ENCODE peak calls at places on chromosomes 3 and 15, in ten cellular contexts. S, K, X, O, L, D, U, V, N and F are unnamed samples. For H3K4me1, the result is how much of the 10 kb centered on the place peaks cover.

GRCh38 chr15:59456114-59456513 is 18.1 kb downstream of the FAM81A start:
- DNase-seq in S (peak), K (no peak), X (no peak), O (no peak), L (no peak), D (no peak), U (peak), V (peak), N (no peak), F (peak)

GRCh38 chr3:3177861-3178497 is 1.5 kb downstream of the CRBN start:
- DNase-seq in S (no peak), K (peak), X (no peak), O (no peak), L (no peak), D (no peak), U (no peak), V (no peak), N (no peak), F (no peak)

GRCh38 chr3:173733029-173733652 is 335.6 kb downstream of the NLGN1 start:
- DNase-seq in S (peak), K (peak), X (no peak), O (no peak), L (peak), D (no peak), U (no peak), V (no peak), N (no peak), F (peak)

GRCh38 chr3:43817825-43818224 is 127.1 kb downstream of the ABHD5 start:
- DNase-seq in S (no peak), K (no peak), X (peak), O (no peak), L (no peak), D (no peak), U (no peak), V (no peak), N (no peak), F (no peak)

GRCh38 chr15:58932791-58933310 is 628 bp downstream of the SLTM start:
- DNase-seq in S (peak), K (no peak), X (no peak), O (peak), L (no peak), D (no peak), U (peak), V (no peak), N (no peak), F (peak)

GRCh38 chr15:43550527-43551363 is 33.3 kb downstream of the MAP1A start:
- DNase-seq in S (no peak), K (peak), X (no peak), O (no peak), L (no peak), D (no peak), U (no peak), V (no peak), N (no peak), F (no peak)

GRCh38 chr3:69830147-69830546 is 90.9 kb downstream of the MITF start:
- DNase-seq in S (no peak), K (no peak), X (no peak), O (no peak), L (no peak), D (no peak), U (peak), V (no peak), N (no peak), F (no peak)

GRCh38 chr3:111904376-111905241 is 45.5 kb downstream of the PHLDB2 start:
- DNase-seq in S (no peak), K (peak), X (no peak), O (no peak), L (no peak), D (no peak), U (no peak), V (no peak), N (no peak), F (no peak)

GRCh38 chr15:55627730-55628368 is 39.7 kb upstream of the PYGO1 start:
- DNase-seq in S (no peak), K (peak), X (no peak), O (no peak), L (no peak), D (no peak), U (peak), V (no peak), N (no peak), F (no peak)

GRCh38 chr15:92091155-92091734 is 237.7 kb downstream of the SLCO3A1 start:
- DNase-seq in S (peak), K (peak), X (no peak), O (no peak), L (no peak), D (no peak), U (peak), V (no peak), N (no peak), F (peak)

GRCh38 chr3:94811836-94812235 is 749.0 kb downstream of the NSUN3 start:
- DNase-seq in S (no peak), K (no peak), X (no peak), O (no peak), L (no peak), D (no peak), U (no peak), V (no peak), N (no peak), F (no peak)

GRCh38 chr3:157865449-157865862 is 240.8 kb downstream of the SHOX2 start:
- DNase-seq in S (no peak), K (no peak), X (no peak), O (peak), L (no peak), D (peak), U (no peak), V (no peak), N (no peak), F (peak)

GRCh38 chr15:27601239-27601942 is 497.7 kb downstream of the OCA2 start:
- DNase-seq in S (peak), K (no peak), X (no peak), O (no peak), L (no peak), D (no peak), U (no peak), V (no peak), N (no peak), F (no peak)

GRCh38 chr3:89571707-89572106 is 464.3 kb downstream of the EPHA3 start:
- DNase-seq in S (no peak), K (no peak), X (no peak), O (peak), L (no peak), D (no peak), U (no peak), V (no peak), N (no peak), F (no peak)

GRCh38 chr3:184761120-184761841 is 49.4 kb upstream of the MAGEF1 start:
- DNase-seq in S (no peak), K (peak), X (no peak), O (peak), L (peak), D (peak), U (peak), V (no peak), N (no peak), F (peak)

GRCh38 chr3:120428904-120429303 is 21.9 kb downstream of the FSTL1 start:
- DNase-seq in S (no peak), K (no peak), X (no peak), O (no peak), L (no peak), D (no peak), U (no peak), V (no peak), N (no peak), F (no peak)

GRCh38 chr15:45521596-45522167 is 873 bp downstream of the SLC30A4 start:
- DNase-seq in S (no peak), K (no peak), X (no peak), O (no peak), L (no peak), D (no peak), U (no peak), V (no peak), N (no peak), F (no peak)

DNA sequence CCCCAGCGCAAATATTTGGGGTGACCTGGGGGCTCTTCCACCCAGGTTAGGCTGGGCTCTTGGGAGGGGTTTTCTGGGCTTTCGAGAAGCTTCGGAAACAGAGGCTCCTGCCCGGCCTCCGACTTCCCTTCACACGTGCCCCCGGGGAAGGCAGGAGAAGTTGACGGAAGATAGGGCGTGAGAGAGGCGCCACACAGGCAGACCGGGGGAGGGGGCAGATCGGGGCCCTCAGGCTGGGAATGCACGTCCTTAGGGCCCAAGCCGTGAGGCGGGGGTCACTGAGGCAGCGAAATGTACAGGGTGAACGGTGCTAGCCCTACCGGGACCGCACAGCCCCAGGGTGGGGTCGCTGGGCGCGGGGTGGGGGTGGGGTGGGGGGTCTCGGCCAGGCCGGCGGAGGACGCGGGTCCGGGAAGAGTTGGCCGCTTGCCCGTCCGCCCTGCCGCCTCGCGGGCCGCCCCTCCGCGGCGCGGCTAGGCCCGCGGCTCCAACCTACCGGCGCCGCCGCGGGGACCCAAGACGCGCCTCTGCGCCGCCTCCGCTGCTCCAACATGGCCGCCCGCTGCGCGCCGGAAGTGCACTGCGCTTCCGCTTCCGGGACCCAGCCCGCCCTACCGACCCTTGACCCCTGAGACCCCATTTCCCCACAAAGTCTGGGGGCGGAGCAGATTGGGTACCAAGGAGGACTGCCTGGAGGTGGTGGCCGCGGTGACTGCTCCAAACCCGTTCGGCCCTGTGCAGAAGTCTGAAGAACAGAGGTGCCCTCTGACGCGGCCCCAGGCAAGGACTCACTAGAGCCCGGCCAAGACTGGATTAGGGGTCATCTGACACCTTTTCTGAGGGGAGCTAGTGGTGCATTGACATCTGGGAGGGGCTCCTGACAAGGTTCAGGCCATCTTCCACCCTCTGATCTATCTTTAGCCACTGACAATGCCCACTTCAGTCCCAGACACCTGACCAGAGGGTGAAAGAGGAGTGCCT is at the start of gene CCDC71:
- DNase-seq in S (peak), K (peak), X (no peak), O (peak), L (peak), D (peak), U (peak), V (peak), N (no peak), F (peak)
- TF ChIP-seq POLR2A in S (peak), K (peak), X (peak), O (peak), L (peak), D (no peak), U (no peak), V (no peak), N (peak), F (no peak)

DNA sequence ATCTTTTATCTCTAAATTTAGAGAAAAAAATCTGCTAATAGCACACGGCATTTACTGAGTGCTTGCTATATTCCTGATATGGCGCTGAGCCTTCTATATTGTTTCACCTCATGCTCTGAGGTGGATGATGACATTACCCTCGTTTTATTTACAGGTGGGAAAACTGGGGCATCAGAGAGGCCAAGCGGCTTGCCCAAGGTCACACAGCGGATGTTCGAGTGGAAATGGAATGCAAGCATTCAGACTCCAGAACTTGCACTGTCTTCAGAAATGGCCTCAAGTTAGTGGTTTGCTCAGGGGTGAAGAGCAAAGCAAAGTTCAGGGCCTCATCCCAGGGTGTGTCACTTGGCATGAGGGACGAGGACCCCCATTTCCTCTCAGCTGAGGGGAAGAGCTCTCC is 17.3 kb downstream of the EHD4 start:
- DNase-seq in S (no peak), K (no peak), X (peak), O (no peak), L (no peak), D (no peak), U (no peak), V (no peak), N (no peak), F (no peak)
- H3K4me1 ChIP-seq in S (half or more), K (under half), X (half or more), O (half or more), L (under half), D (under half), U (under half), V (under half), N (under half), F (half or more)

DNA sequence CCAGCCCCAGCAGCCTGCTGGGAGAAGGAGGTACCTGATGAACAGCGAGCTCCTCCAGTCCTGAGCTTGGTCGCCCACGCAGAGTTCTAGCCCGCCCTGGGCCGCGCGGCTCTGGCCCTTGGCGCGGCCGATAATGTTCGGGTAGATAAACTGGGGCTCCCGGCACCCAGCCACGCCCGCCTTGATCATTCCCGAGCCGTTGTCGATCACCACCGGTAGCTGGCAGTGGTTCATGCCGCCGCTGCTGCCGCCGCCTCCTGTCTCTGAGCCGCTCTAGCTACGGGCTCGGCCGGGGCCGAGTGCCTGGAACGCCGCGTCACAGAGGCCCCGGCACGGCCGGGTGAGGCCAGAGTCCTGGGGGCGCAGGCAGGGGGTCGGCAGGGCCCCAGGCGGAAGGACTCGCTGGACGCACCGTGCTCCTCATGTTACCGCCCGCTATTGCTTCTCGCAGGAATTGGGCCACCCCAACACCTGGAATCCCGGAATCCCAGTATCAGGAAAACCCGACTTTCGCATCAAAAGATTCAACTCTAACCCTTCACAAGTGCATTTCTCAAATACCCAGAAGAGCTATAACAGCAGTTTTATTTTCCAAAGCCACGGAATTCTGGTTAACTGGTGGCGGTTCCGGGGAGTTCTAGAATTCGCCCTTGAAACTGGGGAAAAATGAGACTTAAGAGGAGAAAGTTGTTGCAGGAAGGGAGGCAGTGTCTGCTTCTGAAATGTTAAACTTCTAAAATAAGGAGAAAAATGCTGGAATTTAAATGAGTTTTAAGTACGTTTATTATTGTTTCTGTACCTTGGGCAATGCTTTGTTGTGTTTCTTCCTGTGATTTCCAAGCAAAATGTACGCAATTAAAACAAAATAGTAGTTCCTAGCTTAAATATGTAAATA is at the start of gene ACTRT3:
- DNase-seq in S (peak), K (peak), X (no peak), O (peak), L (peak), D (peak), U (peak), V (peak), N (no peak), F (peak)
- TF ChIP-seq POLR2A in S (peak), K (no peak), X (no peak), O (peak), L (no peak), D (no peak), U (no peak), V (no peak), N (no peak), F (peak)

DNA sequence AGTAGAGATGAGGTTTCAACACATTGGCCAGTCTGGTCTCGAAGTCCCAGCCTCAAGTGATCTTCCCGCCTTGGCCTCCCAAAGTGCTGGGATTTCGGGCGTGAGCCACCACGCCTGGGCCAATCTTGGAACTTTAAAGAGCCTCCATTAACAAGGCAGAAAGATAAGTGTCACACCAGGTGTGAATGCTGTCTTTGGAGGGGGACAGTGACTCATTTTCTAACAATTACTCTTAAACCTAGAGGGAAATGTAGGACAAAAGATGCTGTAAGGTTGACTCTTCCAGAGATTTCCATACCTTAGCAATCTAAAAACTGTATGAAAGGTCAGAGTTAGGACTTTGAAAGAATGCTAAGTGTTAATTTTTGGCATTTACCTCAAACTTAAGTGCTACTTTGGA is 84.9 kb downstream of the FNDC3B start:
- DNase-seq in S (no peak), K (no peak), X (no peak), O (no peak), L (no peak), D (no peak), U (no peak), V (no peak), N (no peak), F (no peak)
- H3K4me1 ChIP-seq in S (half or more), K (under half), X (half or more), O (half or more), L (under half), D (under half), U (half or more), V (under half), N (under half), F (under half)